ENCODE peak calls at places on chromosomes 12 and 14, in ten cellular contexts. Z is endodermal cell, H is left ventricle myocardium inferior, A is stomach, Q is ascending aorta, U is right lobe of liver, B is mammary epithelial cell, K is ovary, C is lung, M is gastrocnemius medialis. Y is an unnamed sample.

GRCh38 chr14:78530078-78530477 is 359.9 kb downstream of the NRXN3 start:
- DNase-seq in B (peak; percentile 4), Z (peak; percentile 89), Q (no peak), C (no peak), U (no peak), M (no peak), K (no peak), H (no peak), A (no peak), Y (peak; percentile 3)

GRCh38 chr12:108678070-108678730 is 44.5 kb upstream of the SELPLG start:
- DNase-seq in C (no peak), Z (no peak), K (no peak), U (no peak), H (no peak), M (peak; percentile 51), Q (no peak), A (no peak), B (no peak), Y (no peak)

GRCh38 chr14:100591453-100592371 is 4.5 kb upstream of the BEGAIN start:
- DNase-seq in Q (no peak), A (no peak), K (peak; percentile 10), B (no peak), H (no peak), M (peak; percentile 1), U (peak; percentile 52), Z (peak; percentile 43), C (no peak), Y (no peak)

GRCh38 chr14:95488376-95489162 is 27.9 kb downstream of the SYNE3 start:
- DNase-seq in Q (no peak), U (peak; percentile 70), C (no peak), B (no peak), H (peak; percentile 52), A (no peak), Z (no peak), M (peak; percentile 93), K (no peak), Y (no peak)

GRCh38 chr12:43766291-43766690 is 7.5 kb downstream of the IRAK4 start:
- DNase-seq in Z (no peak), K (no peak), A (no peak), H (no peak), U (no peak), B (peak; percentile 11), M (no peak), C (no peak), Q (no peak), Y (peak; percentile 43)

GRCh38 chr14:96067985-96068930 is 29.1 kb downstream of the C14orf132 start:
- DNase-seq in H (no peak), U (no peak), A (no peak), C (no peak), K (no peak), M (no peak), B (no peak), Z (peak; percentile 29), Q (peak; percentile 33), Y (no peak)

GRCh38 chr14:60102389-60102788 is 10.7 kb downstream of the PCNX4 start:
- DNase-seq in K (no peak), M (no peak), Z (no peak), A (no peak), Q (no peak), U (no peak), C (no peak), H (no peak), B (peak; percentile 56), Y (no peak)

GRCh38 chr12:118840878-118841277 is 140.5 kb upstream of the SRRM4 start:
- DNase-seq in M (no peak), U (no peak), C (no peak), Q (no peak), Z (no peak), A (no peak), K (no peak), H (no peak), B (no peak), Y (no peak)

GRCh38 chr12:46265734-46266133 is 3.1 kb downstream of the SLC38A1 start:
- DNase-seq in Z (no peak), K (no peak), M (no peak), B (no peak), C (no peak), U (no peak), A (no peak), Q (no peak), H (no peak), Y (no peak)

GRCh38 chr12:66693901-66694513 is 15.1 kb upstream of the GRIP1 start:
- DNase-seq in Q (no peak), A (no peak), Z (peak; percentile 65), U (no peak), M (no peak), K (no peak), C (no peak), B (peak; percentile 49), H (no peak), Y (peak; percentile 60)

GRCh38 chr12:120252071-120252906 is 13.2 kb downstream of the PXN start:
- DNase-seq in A (no peak), U (no peak), H (no peak), M (no peak), Q (peak; percentile 70), K (no peak), B (no peak), Z (no peak), C (peak; percentile 46), Y (no peak)

GRCh38 chr12:63844391-63845341 is at the start of gene SRGAP1:
- DNase-seq in M (peak; percentile 37), H (peak; percentile 75), U (peak; percentile 69), B (peak; percentile 67), A (peak; percentile 52), C (peak; percentile 56), K (peak; percentile 78), Q (peak; percentile 80), Z (peak; percentile 87), Y (no peak)

DNA sequence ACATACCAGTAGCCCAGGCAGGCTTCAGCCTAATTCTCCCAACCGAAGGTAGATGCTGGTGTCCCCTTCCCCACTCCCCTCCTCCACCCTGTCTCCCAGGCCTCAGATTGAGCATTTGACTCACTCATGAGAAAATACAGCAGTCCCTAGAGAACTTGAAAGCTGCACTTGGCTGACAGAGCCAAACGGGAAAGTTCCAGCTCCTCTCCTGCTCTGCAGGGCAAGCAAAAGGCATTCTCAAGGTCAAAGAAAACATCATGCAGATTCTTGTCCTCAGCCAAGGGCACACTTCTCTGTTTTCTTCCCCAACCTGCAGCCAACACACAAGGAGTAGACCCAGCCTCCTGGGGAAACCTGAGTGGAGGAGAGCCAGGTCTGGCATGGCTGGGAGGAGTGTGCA is 100.2 kb downstream of the IRF2BPL start:
- DNase-seq in Q (no peak), B (no peak), M (no peak), K (no peak), Z (no peak), C (no peak), H (no peak), A (no peak), U (no peak), Y (no peak)
- H3K4me1 ChIP-seq in Q (peaks cover 8% of the 10 kb centered on the region), B (peaks cover 16% of the 10 kb centered on the region), M (peaks cover 39% of the 10 kb centered on the region), K (peaks cover 31% of the 10 kb centered on the region), Z (no peaks in the 10 kb centered on the region), C (no peaks in the 10 kb centered on the region), H (peaks cover 50% of the 10 kb centered on the region), A (peaks cover 19% of the 10 kb centered on the region), U (no peaks in the 10 kb centered on the region), Y (peaks cover 28% of the 10 kb centered on the region)

GRCh38 chr12:121918679-121919038 is 267 bp downstream of the CFAP251 start:
- DNase-seq in Z (no peak), C (no peak), A (no peak), M (no peak), K (no peak), B (no peak), U (no peak), H (no peak), Q (no peak), Y (no peak)

GRCh38 chr12:121921106-121921505 is 2.7 kb downstream of the CFAP251 start:
- DNase-seq in M (no peak), U (no peak), B (no peak), C (no peak), K (no peak), Q (no peak), Z (no peak), H (no peak), A (no peak), Y (no peak)

GRCh38 chr12:121915841-121916321 is 2.5 kb upstream of the CFAP251 start:
- DNase-seq in Z (no peak), M (no peak), H (no peak), Q (no peak), U (no peak), C (no peak), K (no peak), A (no peak), B (peak; percentile 82), Y (peak; percentile 68)

GRCh38 chr12:121917950-121918678 is at the start of gene CFAP251:
- DNase-seq in Q (peak; percentile 99), C (peak; percentile 94), M (peak; percentile 89), U (peak; percentile 99), A (peak; percentile 99), B (no peak), H (peak; percentile 95), Z (peak; percentile 99), K (peak; percentile 55), Y (peak; percentile 68)

GRCh38 chr12:121916719-121917118 is 1.7 kb upstream of the CFAP251 start:
- DNase-seq in C (no peak), M (no peak), A (no peak), H (no peak), B (no peak), Q (no peak), K (no peak), Z (peak; percentile 89), U (no peak), Y (no peak)
- TF ChIP-seq CTCF in C (no peak), M (no peak), A (no peak), H (peak; percentile 42), B (no peak), Q (no peak), K (no peak), Z (peak; percentile 77), U (no peak), Y (peak; percentile 63)

DNA sequence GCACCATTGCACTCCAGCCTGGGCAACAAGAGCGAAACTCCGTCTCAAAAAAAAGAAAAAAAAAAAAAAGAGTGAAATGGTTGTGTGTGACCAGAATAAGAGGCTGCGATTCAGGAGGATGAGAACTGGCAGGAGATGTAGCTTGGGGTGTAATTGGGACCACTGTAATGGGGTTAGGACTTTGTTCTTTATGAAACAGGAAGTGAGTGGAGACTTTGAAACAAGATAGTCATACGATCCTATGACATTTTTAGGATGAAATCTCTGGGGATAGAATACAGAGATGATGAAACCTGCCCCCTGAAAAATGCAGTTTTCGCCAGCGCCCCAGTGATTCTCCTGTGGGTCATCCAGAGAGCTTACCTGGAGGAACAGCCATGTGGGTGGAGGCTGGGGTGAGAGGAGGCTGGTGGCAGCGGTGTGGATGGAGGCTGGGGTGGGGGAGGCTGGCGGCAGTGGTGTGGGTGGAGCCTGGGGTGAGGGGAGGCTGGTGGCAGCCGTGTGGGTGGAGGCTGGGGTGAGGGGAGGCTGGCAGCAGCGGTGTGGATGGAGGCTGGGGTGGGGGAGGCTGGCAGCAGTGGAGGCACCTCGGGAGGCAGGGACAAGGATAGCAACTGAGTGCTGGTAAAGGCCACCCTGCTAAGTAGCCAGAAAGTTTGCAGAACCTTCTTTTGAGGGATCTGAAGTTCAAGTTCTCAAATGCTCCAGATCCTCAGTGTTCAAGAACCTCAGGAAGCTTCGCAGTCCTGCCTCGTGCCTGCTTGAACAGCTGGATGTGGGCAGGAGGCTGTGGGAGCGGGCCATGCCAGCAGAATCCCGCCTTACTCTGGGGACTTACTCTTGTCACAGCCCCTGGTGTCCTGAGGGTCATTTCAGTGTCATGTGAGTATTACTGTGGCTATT is 20.2 kb downstream of the FBXL14 start:
- DNase-seq in Q (no peak), M (no peak), B (no peak), K (no peak), U (no peak), Z (no peak), C (no peak), A (no peak), H (no peak), Y (no peak)
- H3K27ac ChIP-seq in Q (no peak overlapping the region), M (no peak overlapping the region), B (no peak overlapping the region), K (no peak overlapping the region), U (no peak overlapping the region), Z (no peak overlapping the region), C (no peak overlapping the region), A (no peak overlapping the region), H (no peak overlapping the region), Y (no peak overlapping the region)

GRCh38 chr14:32006267-32007110 is 70.6 kb upstream of the ARHGAP5 start:
- DNase-seq in B (no peak), A (no peak), Q (no peak), H (no peak), Z (peak; percentile 63), M (no peak), K (no peak), C (no peak), U (no peak), Y (no peak)
- H3K4me1 ChIP-seq in B (peaks cover 55% of the 10 kb centered on the region), A (no peaks in the 10 kb centered on the region), Q (no peaks in the 10 kb centered on the region), H (peaks cover 30% of the 10 kb centered on the region), Z (peaks cover 12% of the 10 kb centered on the region), M (no peaks in the 10 kb centered on the region), K (no peaks in the 10 kb centered on the region), C (peaks cover 10% of the 10 kb centered on the region), U (no peaks in the 10 kb centered on the region), Y (peaks cover 4% of the 10 kb centered on the region)